ENCODE peak calls at places on chromosomes 5 and 9, in eight cellular contexts. G is AG09309, S is foreskin fibroblast, O is GM12865, E is stomach, K is adrenal gland, Q is thoracic aorta, A is ovary. M is an unnamed sample.

GRCh38 chr5:66129184-66129583 is 14.9 kb upstream of the SREK1 start:
- DNase-seq in Q (no peak), O (no peak), K (no peak), G (no peak), E (no peak), A (no peak), S (no peak), M (no peak)

GRCh38 chr9:118129541-118129940 is 425.3 kb downstream of the TLR4 start:
- DNase-seq in Q (no peak), E (no peak), A (no peak), K (no peak), O (no peak), G (no peak), S (no peak), M (no peak)

GRCh38 chr5:151384106-151384505 is 36.7 kb upstream of the SLC36A2 start:
- DNase-seq in A (no peak), K (no peak), E (no peak), O (no peak), Q (no peak), G (no peak), S (no peak), M (no peak)

GRCh38 chr9:90340421-90340820 is 302.2 kb downstream of the DIRAS2 start:
- DNase-seq in O (no peak), E (no peak), K (no peak), A (no peak), G (no peak), S (peak), Q (no peak), M (peak)

GRCh38 chr5:178117911-178118310 is 4.6 kb downstream of the N4BP3 start:
- DNase-seq in K (no peak), S (no peak), Q (no peak), G (no peak), A (no peak), O (no peak), E (no peak), M (no peak)

GRCh38 chr9:93209097-93209496 is 25.2 kb downstream of the WNK2 start:
- DNase-seq in S (no peak), K (no peak), Q (no peak), O (no peak), E (no peak), A (no peak), G (no peak), M (no peak)

GRCh38 chr5:29185558-29185957 is 2007.9 kb upstream of the CDH6 start:
- DNase-seq in S (no peak), G (no peak), Q (no peak), O (no peak), E (no peak), A (no peak), K (no peak), M (no peak)

GRCh38 chr9:135342206-135343130 is 137.1 kb upstream of the PPP1R26 start:
- DNase-seq in G (no peak), O (no peak), A (no peak), E (no peak), S (no peak), Q (no peak), K (no peak), M (no peak)

GRCh38 chr5:14296533-14297331 is 153.6 kb downstream of the TRIO start:
- DNase-seq in Q (no peak), A (no peak), E (no peak), K (no peak), O (no peak), G (no peak), S (peak), M (no peak)

GRCh38 chr9:117178596-117179111 is 236.2 kb downstream of the ASTN2 start:
- DNase-seq in S (no peak), K (no peak), Q (no peak), A (no peak), G (no peak), E (no peak), O (no peak), M (no peak)

GRCh38 chr9:104027295-104027694 is 66.8 kb upstream of the SMC2 start:
- DNase-seq in K (no peak), O (peak), G (no peak), S (no peak), A (no peak), Q (no peak), E (no peak), M (no peak)

GRCh38 chr9:106403081-106403480 is 459.9 kb upstream of the ZNF462 start:
- DNase-seq in G (no peak), A (no peak), S (no peak), Q (no peak), O (no peak), K (no peak), E (no peak), M (no peak)

GRCh38 chr5:123000731-123001130 is 35.8 kb downstream of the PPIC start:
- DNase-seq in S (no peak), E (no peak), O (no peak), Q (no peak), G (no peak), A (no peak), K (no peak), M (no peak)

GRCh38 chr5:178322736-178323540 is 90.3 kb upstream of the PHYKPL start:
- DNase-seq in E (no peak), S (no peak), A (no peak), K (no peak), O (peak), G (no peak), Q (no peak), M (no peak)

GRCh38 chr5:50501510-50502209 is 60.6 kb upstream of the EMB start:
- DNase-seq in E (no peak), O (peak), K (no peak), S (no peak), G (no peak), Q (no peak), A (no peak), M (no peak)

GRCh38 chr9:83011611-83012010 is 51.3 kb downstream of the RASEF start:
- DNase-seq in Q (no peak), A (no peak), S (no peak), O (no peak), G (no peak), E (no peak), K (no peak), M (no peak)

GRCh38 chr5:23147625-23148024 is 294.5 kb upstream of the CDH12 start:
- DNase-seq in G (no peak), S (no peak), E (no peak), O (no peak), K (no peak), Q (no peak), A (no peak), M (no peak)

GRCh38 chr9:94507531-94508258 is 47.2 kb upstream of the PCAT7 start:
- DNase-seq in E (no peak), Q (no peak), A (no peak), G (no peak), K (no peak), S (no peak), O (no peak), M (no peak)

GRCh38 chr9:114908796-114909448 is 21.5 kb downstream of the TNFSF8 start:
- DNase-seq in E (no peak), K (no peak), Q (no peak), G (no peak), A (no peak), O (no peak), S (peak), M (no peak)

GRCh38 chr5:54580997-54581741 is 63.6 kb downstream of the SNX18 start:
- DNase-seq in O (no peak), S (no peak), G (peak), E (no peak), A (no peak), Q (no peak), K (no peak), M (no peak)

GRCh38 chr5:173202266-173202875 is 32.6 kb downstream of the NKX2-5 start:
- DNase-seq in A (no peak), Q (no peak), S (no peak), E (no peak), O (no peak), K (no peak), G (no peak), M (no peak)
- H3K4me3 ChIP-seq in A (no peak), Q (no peak), S (no peak), E (no peak), O (no peak), K (no peak), G (no peak), M (no peak)

GRCh38 chr9:110427497-110428104 is 89.9 kb upstream of the TXNDC8 start:
- DNase-seq in S (peak), E (peak), A (peak), K (peak), G (no peak), O (peak), Q (no peak), M (no peak)
- TF ChIP-seq CTCF in S (peak), E (peak), A (no peak), K (peak), G (peak), O (peak), Q (peak), M (peak)

GRCh38 chr5:673140-673836 is 19.9 kb downstream of the TPPP start:
- DNase-seq in G (no peak), K (peak), E (no peak), S (no peak), A (no peak), Q (no peak), O (no peak), M (no peak)

GRCh38 chr5:672329-673139 is 20.6 kb downstream of the TPPP start:
- DNase-seq in S (peak), O (peak), Q (peak), E (peak), K (peak), A (peak), G (peak), M (peak)

GRCh38 chr5:670396-671270 is 22.5 kb downstream of the TPPP start:
- DNase-seq in E (no peak), K (peak), S (no peak), A (no peak), Q (no peak), O (no peak), G (no peak), M (no peak)

GRCh38 chr5:669842-670395 is 23.2 kb downstream of the TPPP start:
- DNase-seq in G (no peak), A (no peak), O (no peak), E (no peak), S (no peak), K (peak), Q (no peak), M (no peak)

DNA sequence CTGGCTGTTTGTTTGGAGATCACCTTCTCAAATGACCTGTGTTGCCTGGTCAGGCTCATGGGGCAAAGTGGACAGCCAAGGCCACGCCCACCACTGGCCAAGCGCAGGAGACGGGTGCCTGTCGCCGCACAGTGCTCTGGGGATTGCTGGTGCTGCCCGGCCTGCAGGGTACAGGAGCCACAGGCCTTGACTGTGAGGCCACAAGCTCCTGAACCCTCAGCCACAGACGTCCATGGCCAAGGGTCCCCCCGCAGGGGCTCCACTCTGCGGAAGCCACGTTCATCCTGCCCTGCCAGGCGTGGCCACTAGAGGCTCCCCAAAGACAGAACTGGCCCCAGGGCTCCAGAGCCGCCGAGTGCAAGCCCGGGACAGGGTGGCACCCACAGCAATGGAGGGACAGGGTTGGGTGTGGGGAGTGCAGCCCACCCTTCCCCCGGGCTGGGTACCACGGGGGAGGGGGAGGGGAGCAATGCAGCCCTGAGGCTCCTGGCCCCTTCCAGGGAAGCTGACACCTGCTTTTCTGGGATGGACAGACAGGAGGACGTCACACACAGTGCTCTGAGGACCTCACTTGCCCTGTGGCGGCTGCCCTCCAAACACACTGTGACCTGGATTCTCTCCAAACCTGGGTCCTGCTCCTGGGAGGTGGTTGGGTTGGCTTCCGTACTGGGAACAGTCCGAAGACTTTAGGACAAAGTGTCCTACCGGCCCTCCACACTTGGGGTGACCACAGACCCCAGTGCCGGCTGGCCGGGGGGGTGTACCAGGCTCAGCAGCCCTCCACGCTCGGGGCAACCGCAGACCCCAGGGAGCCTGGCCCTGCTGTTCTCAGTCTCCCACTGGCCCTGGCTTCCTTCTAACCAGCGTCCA is 21.5 kb downstream of the TPPP start:
- DNase-seq in K (peak), E (peak), O (peak), G (no peak), A (peak), Q (no peak), S (peak), M (no peak)
- H3K4me3 ChIP-seq in K (no peak), E (peak), O (no peak), G (peak), A (no peak), Q (no peak), S (peak), M (no peak)

GRCh38 chr9:98709968-98710965 is 1.5 kb upstream of the GABBR2 start:
- DNase-seq in O (no peak), S (peak), E (no peak), A (no peak), Q (no peak), G (peak), K (peak), M (peak)

GRCh38 chr9:98706651-98707103 is 2.1 kb downstream of the GABBR2 start:
- DNase-seq in O (no peak), Q (no peak), S (peak), A (no peak), K (no peak), E (no peak), G (no peak), M (no peak)

GRCh38 chr9:98708103-98708932 is 417 bp downstream of the GABBR2 start:
- DNase-seq in E (no peak), A (no peak), O (no peak), G (no peak), S (peak), Q (no peak), K (no peak), M (no peak)

GRCh38 chr9:98707158-98708102 is 1.3 kb downstream of the GABBR2 start:
- DNase-seq in S (peak), K (peak), A (no peak), Q (no peak), O (peak), G (peak), E (peak), M (peak)

GRCh38 chr9:98708933-98709911 is at the start of gene GABBR2:
- DNase-seq in Q (no peak), S (peak), A (no peak), K (peak), O (no peak), G (no peak), E (no peak), M (no peak)
- TF ChIP-seq CTCF in Q (no peak), S (no peak), A (no peak), K (no peak), O (no peak), G (no peak), E (no peak), M (no peak)

GRCh38 chr5:32272746-32273145 is 40.0 kb downstream of the MTMR12 start:
- DNase-seq in A (no peak), K (no peak), O (no peak), Q (no peak), E (no peak), G (no peak), S (no peak), M (no peak)
- H3K4me3 ChIP-seq in A (no peak), K (no peak), O (no peak), Q (no peak), E (no peak), G (no peak), S (no peak), M (no peak)

GRCh38 chr9:111975709-111976108 is 79.1 kb downstream of the UGCG start:
- DNase-seq in O (peak), A (no peak), G (no peak), S (peak), K (peak), E (peak), Q (no peak), M (no peak)
- TF ChIP-seq CTCF in O (peak), A (no peak), G (no peak), S (no peak), K (no peak), E (peak), Q (no peak), M (no peak)

GRCh38 chr5:181186902-181187499 is 18.0 kb downstream of the TRIM7 start:
- DNase-seq in O (peak), G (no peak), E (no peak), Q (no peak), A (no peak), S (no peak), K (no peak), M (no peak)
- H3K4me3 ChIP-seq in O (peak), G (no peak), E (no peak), Q (peak), A (no peak), S (peak), K (peak), M (peak)

DNA sequence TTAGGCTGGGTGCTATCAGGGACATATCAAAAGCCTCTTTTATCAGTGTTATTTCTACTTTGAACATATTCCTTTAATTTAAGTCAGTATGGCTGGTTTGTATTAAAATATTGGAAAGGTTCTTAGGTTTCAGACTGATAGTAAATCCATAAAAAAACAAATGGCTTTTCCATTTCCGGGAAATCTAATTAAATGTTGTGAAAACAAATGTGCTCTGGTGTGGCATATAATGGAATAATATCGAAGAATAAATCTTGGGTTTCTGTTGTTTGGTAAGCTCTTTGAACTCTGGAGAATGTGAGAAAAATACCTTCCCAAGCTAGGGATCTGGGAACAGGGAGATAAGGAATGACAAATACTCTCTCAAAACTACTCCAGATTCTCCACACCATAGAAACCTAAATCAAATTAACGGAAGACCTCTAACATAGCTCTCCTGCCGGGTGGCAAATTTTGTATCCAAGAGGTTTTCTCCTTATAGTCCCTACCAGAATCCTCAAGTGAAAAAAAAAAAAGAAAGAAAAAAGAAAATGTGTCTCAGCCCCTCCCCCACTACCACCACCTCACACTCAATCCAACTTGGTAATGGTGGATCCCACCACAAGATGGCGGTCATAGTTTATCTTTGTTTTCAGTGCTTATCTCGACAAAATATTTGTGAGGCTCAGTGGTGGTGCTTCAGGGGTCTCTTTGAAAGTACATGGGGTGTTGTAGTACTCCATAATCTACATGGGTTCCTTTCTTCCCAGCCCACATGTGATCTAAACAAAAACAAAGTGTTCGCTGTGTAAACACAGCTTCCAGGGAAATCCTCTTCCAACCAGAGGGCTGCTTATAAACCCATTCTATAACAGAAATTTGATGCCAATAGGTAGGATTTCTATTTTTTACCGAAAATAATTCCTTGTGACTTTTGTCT is 54.6 kb upstream of the FST start:
- DNase-seq in K (no peak), S (peak), G (no peak), E (no peak), Q (no peak), A (no peak), O (peak), M (no peak)
- TF ChIP-seq CTCF in K (peak), S (no peak), G (no peak), E (no peak), Q (no peak), A (no peak), O (peak), M (peak)

GRCh38 chr5:176618783-176619182 is 8.8 kb upstream of the GPRIN1 start:
- DNase-seq in Q (no peak), E (no peak), G (no peak), K (no peak), O (no peak), S (no peak), A (no peak), M (no peak)
- H3K4me3 ChIP-seq in Q (peak), E (peak), G (no peak), K (peak), O (no peak), S (peak), A (no peak), M (no peak)